ENCODE peak calls at places on chromosomes 11 and 22, in ten cellular contexts. O is activated CD4-positive, alpha-beta T cell treated with anti-CD3 and anti-CD28 coated beads, Interleukin-2, amount 50 U/mL, for 24 hours; U is osteocyte; Q is iris pigment epithelial cell; Y is activated gamma-delta T cell treated with anti-CD3 and anti-CD28 coated beads, Interleukin-2, amount 50 U/mL, for 16 hours; B is nucleus accumbens; L is memory B cell; V is pancreas; X is NT2/D1; S is HuH-7. N is an unnamed sample.

GRCh38 chr22:33018232-33018864 is 39.8 kb downstream of the SYN3 start:
- DNase-seq in U (peak; percentile 84), B (no peak), X (peak; percentile 43), S (peak; percentile 67), Q (peak; percentile 29), L (peak; percentile 54), O (no peak), Y (peak; percentile 1), V (no peak), N (peak; percentile 8)

GRCh38 chr11:19756675-19757475 is 44.2 kb downstream of the NAV2 start:
- DNase-seq in V (no peak), L (no peak), S (no peak), Y (no peak), X (no peak), B (peak; percentile 32), O (no peak), Q (no peak), U (no peak), N (no peak)

GRCh38 chr22:40818747-40819662 is at the start of gene SLC25A17:
- DNase-seq in S (peak; percentile 91), Q (peak; percentile 82), U (peak; percentile 93), Y (peak; percentile 81), O (peak; percentile 75), X (peak; percentile 64), B (peak; percentile 82), V (peak; percentile 96), L (peak; percentile 73), N (peak; percentile 39)

GRCh38 chr11:125593113-125593761 is 585 bp downstream of the STT3A start:
- DNase-seq in S (peak; percentile 17), L (peak; percentile 1), Q (peak; percentile 41), U (no peak), O (no peak), X (no peak), V (no peak), B (no peak), Y (no peak), N (no peak)

GRCh38 chr11:1129666-1130160 is 28.0 kb upstream of the MUC5AC start:
- DNase-seq in Q (no peak), O (no peak), B (no peak), L (no peak), S (no peak), Y (no peak), X (no peak), V (no peak), U (no peak), N (no peak)

GRCh38 chr11:65844231-65844872 is 10.6 kb downstream of the SNX32 start:
- DNase-seq in Y (no peak), S (no peak), O (no peak), U (no peak), V (no peak), Q (no peak), B (no peak), X (no peak), L (no peak), N (no peak)

GRCh38 chr11:71489311-71490043 is 36.5 kb downstream of the NADSYN1 start:
- DNase-seq in B (no peak), L (no peak), O (peak; percentile 17), S (no peak), Q (peak; percentile 89), Y (no peak), U (peak; percentile 80), V (no peak), X (no peak), N (peak; percentile 27)

GRCh38 chr11:27735281-27735680 is 35.0 kb upstream of the BDNF start:
- DNase-seq in U (no peak), Y (no peak), L (no peak), V (no peak), X (no peak), S (no peak), Q (peak; percentile 67), B (no peak), O (no peak), N (no peak)

GRCh38 chr11:31816467-31817053 is 5.4 kb upstream of the PAX6 start:
- DNase-seq in Q (no peak), X (no peak), O (no peak), S (peak; percentile 92), B (no peak), Y (no peak), L (no peak), U (peak; percentile 78), V (peak; percentile 78), N (no peak)

GRCh38 chr11:117618273-117618672 is 178.7 kb downstream of the DSCAML1 start:
- DNase-seq in V (no peak), B (no peak), X (no peak), L (no peak), O (no peak), Q (no peak), Y (no peak), S (no peak), U (no peak), N (no peak)

GRCh38 chr11:36460220-36460619 is 49.9 kb downstream of the TRAF6 start:
- DNase-seq in Y (no peak), Q (no peak), B (no peak), L (no peak), U (no peak), X (no peak), S (no peak), V (no peak), O (no peak), N (no peak)

GRCh38 chr11:35387341-35387982 is 31.9 kb downstream of the SLC1A2 start:
- DNase-seq in X (no peak), O (no peak), L (no peak), U (no peak), B (no peak), Q (peak; percentile 38), V (no peak), S (no peak), Y (no peak), N (no peak)

GRCh38 chr11:68843052-68843561 is 1.4 kb upstream of the CPT1A start:
- DNase-seq in O (peak; percentile 14), B (no peak), Y (no peak), X (no peak), U (no peak), S (no peak), L (no peak), V (no peak), Q (peak; percentile 40), N (no peak)

GRCh38 chr11:67664696-67665536 is 9.5 kb downstream of the ALDH3B2 start:
- DNase-seq in B (no peak), Q (no peak), Y (no peak), O (no peak), X (no peak), U (no peak), L (no peak), V (no peak), S (peak; percentile 60), N (no peak)

GRCh38 chr11:131767421-131767820 is 397.0 kb downstream of the NTM start:
- DNase-seq in B (no peak), X (no peak), O (no peak), S (no peak), L (no peak), Y (no peak), U (no peak), V (no peak), Q (peak; percentile 76), N (no peak)

GRCh38 chr22:21946262-21946925 is 6.3 kb downstream of the PPM1F start:
- DNase-seq in B (no peak), S (no peak), Y (no peak), O (no peak), V (no peak), X (no peak), U (no peak), L (no peak), Q (no peak), N (no peak)

GRCh38 chr11:36427876-36428275 is 82.2 kb downstream of the TRAF6 start:
- DNase-seq in V (no peak), S (no peak), Q (no peak), L (no peak), O (no peak), U (no peak), Y (no peak), B (no peak), X (no peak), N (no peak)

GRCh38 chr22:44580176-44580575 is 82.1 kb upstream of the RTL6 start:
- DNase-seq in S (no peak), V (no peak), Y (no peak), O (no peak), X (no peak), Q (no peak), B (no peak), U (no peak), L (no peak), N (no peak)

GRCh38 chr11:61332266-61332822 is 561 bp downstream of the DDB1 start:
- DNase-seq in O (no peak), S (peak; percentile 73), Y (no peak), B (no peak), U (no peak), L (no peak), X (peak; percentile 25), Q (peak; percentile 43), V (no peak), N (no peak)

GRCh38 chr11:8605956-8606355 is 11.9 kb upstream of the STK33 start:
- DNase-seq in B (no peak), L (no peak), Y (no peak), V (no peak), X (no peak), U (no peak), S (no peak), Q (peak; percentile 15), O (no peak), N (no peak)

GRCh38 chr11:96337541-96338530 is 5.2 kb downstream of the MAML2 start:
- DNase-seq in Q (peak; percentile 81), O (no peak), X (no peak), S (no peak), V (no peak), B (no peak), U (no peak), Y (no peak), L (no peak), N (no peak)

GRCh38 chr11:132311703-132312102 is 941.3 kb downstream of the NTM start:
- DNase-seq in Q (no peak), X (no peak), O (no peak), V (no peak), Y (no peak), B (no peak), S (no peak), L (no peak), U (no peak), N (no peak)

GRCh38 chr11:10307022-10307410 is 2.1 kb downstream of the ADM start:
- DNase-seq in L (no peak), B (no peak), U (no peak), O (no peak), X (no peak), S (no peak), V (no peak), Y (no peak), Q (peak; percentile 65), N (no peak)

GRCh38 chr11:101470414-101470813 is 113.4 kb downstream of the TRPC6 start:
- DNase-seq in O (no peak), B (no peak), V (no peak), Y (no peak), L (no peak), X (no peak), U (no peak), S (no peak), Q (no peak), N (no peak)

GRCh38 chr22:35544810-35545209 is 4.2 kb downstream of the RASD2 start:
- DNase-seq in V (no peak), U (no peak), L (no peak), O (no peak), Q (no peak), Y (no peak), B (no peak), S (no peak), X (no peak), N (no peak)

GRCh38 chr11:96073536-96073935 is 149.6 kb upstream of the MTMR2 start:
- DNase-seq in B (no peak), V (no peak), S (no peak), X (no peak), U (no peak), L (no peak), O (no peak), Y (no peak), Q (no peak), N (no peak)

GRCh38 chr22:37485714-37486223 is 415 bp downstream of the MFNG start:
- DNase-seq in L (no peak), O (peak; percentile 28), Q (no peak), Y (no peak), X (no peak), U (no peak), S (no peak), V (peak; percentile 79), B (no peak), N (no peak)

GRCh38 chr11:619625-620050 is 3.9 kb upstream of the IRF7 start:
- DNase-seq in Y (no peak), L (no peak), X (no peak), U (no peak), O (no peak), B (no peak), V (no peak), Q (no peak), S (no peak), N (no peak)